ENCODE peak calls at places on chromosome 16, in nine cellular contexts. D is heart right ventricle, Y is cardiac muscle cell, F is hepatocyte, P is stomach, J is sigmoid colon, K is brain microvascular endothelial cell, U is Panc1, I is spleen. E is an unnamed sample.

GRCh38 chr16:12529582-12529981 is 274.1 kb downstream of the CPPED1 start:
- DNase-seq in D (no peak), Y (no peak), F (no peak), P (no peak), J (no peak), K (no peak), U (no peak), I (no peak), E (no peak)

GRCh38 chr16:19884611-19885455 is at the start of gene GPRC5B:
- DNase-seq in D (peak; percentile 53), Y (peak; percentile 58), F (peak; percentile 84), P (peak; percentile 60), J (peak; percentile 77), K (no peak), U (no peak), I (peak; percentile 81), E (peak; percentile 94)

GRCh38 chr16:397135-397661 is at the start of gene NME4:
- DNase-seq in D (no peak), Y (peak; percentile 62), F (peak; percentile 73), P (no peak), J (peak; percentile 72), K (no peak), U (no peak), I (peak; percentile 87), E (peak; percentile 95)

GRCh38 chr16:53530741-53531140 is 27.7 kb upstream of the AKTIP start:
- DNase-seq in D (no peak), Y (no peak), F (no peak), P (no peak), J (no peak), K (no peak), U (no peak), I (no peak), E (no peak)

GRCh38 chr16:89143911-89144675 is 27.5 kb upstream of the CDH15 start:
- DNase-seq in D (no peak), Y (no peak), F (no peak), P (no peak), J (no peak), K (no peak), U (no peak), I (peak; percentile 48), E (no peak)

GRCh38 chr16:81179219-81179618 is 59.3 kb upstream of the BCO1 start:
- DNase-seq in D (no peak), Y (no peak), F (no peak), P (no peak), J (no peak), K (no peak), U (no peak), I (no peak), E (no peak)

GRCh38 chr16:5971106-5971505 is 873.5 kb upstream of the EEF2KMT start:
- DNase-seq in D (no peak), Y (no peak), F (no peak), P (no peak), J (no peak), K (no peak), U (no peak), I (no peak), E (no peak)

GRCh38 chr16:56950881-56951771 is 10.6 kb upstream of the CETP start:
- DNase-seq in D (peak; percentile 26), Y (peak; percentile 70), F (peak; percentile 67), P (peak; percentile 70), J (peak; percentile 75), K (peak; percentile 54), U (no peak), I (peak; percentile 85), E (peak; percentile 86)

GRCh38 chr16:8032406-8032805 is 557.9 kb downstream of the TMEM114 start:
- DNase-seq in D (no peak), Y (no peak), F (no peak), P (no peak), J (no peak), K (no peak), U (no peak), I (no peak), E (no peak)

GRCh38 chr16:59887856-59888255 is 1153.7 kb upstream of the GOT2 start:
- DNase-seq in D (no peak), Y (no peak), F (no peak), P (no peak), J (no peak), K (no peak), U (no peak), I (no peak), E (no peak)

GRCh38 chr16:47142469-47143328 is 1.0 kb downstream of the NETO2 start:
- DNase-seq in D (peak; percentile 11), Y (peak; percentile 50), F (peak; percentile 56), P (peak; percentile 29), J (no peak), K (peak; percentile 14), U (no peak), I (peak; percentile 84), E (peak; percentile 67)

GRCh38 chr16:48619547-48619946 is 9.6 kb upstream of the N4BP1 start:
- DNase-seq in D (no peak), Y (no peak), F (no peak), P (no peak), J (peak; percentile 35), K (no peak), U (no peak), I (no peak), E (no peak)

GRCh38 chr16:89785523-89786155 is 30.8 kb downstream of the FANCA start:
- DNase-seq in D (no peak), Y (no peak), F (no peak), P (no peak), J (no peak), K (no peak), U (no peak), I (no peak), E (no peak)

GRCh38 chr16:69194488-69194887 is 7.5 kb downstream of the SNTB2 start:
- DNase-seq in D (no peak), Y (no peak), F (no peak), P (no peak), J (peak; percentile 61), K (no peak), U (no peak), I (no peak), E (no peak)

GRCh38 chr16:15765880-15766279 is 90.9 kb downstream of the MYH11 start:
- DNase-seq in D (peak; percentile 52), Y (peak; percentile 35), F (peak; percentile 56), P (no peak), J (no peak), K (peak; percentile 45), U (peak; percentile 36), I (no peak), E (peak; percentile 62)

GRCh38 chr16:89456412-89456811 is 33.9 kb downstream of the ANKRD11 start:
- DNase-seq in D (no peak), Y (no peak), F (no peak), P (no peak), J (no peak), K (no peak), U (no peak), I (no peak), E (no peak)

GRCh38 chr16:57127836-57128235 is 35.5 kb downstream of the CPNE2 start:
- DNase-seq in D (no peak), Y (no peak), F (no peak), P (no peak), J (no peak), K (no peak), U (no peak), I (no peak), E (no peak)

GRCh38 chr16:83068686-83069085 is 441.9 kb downstream of the CDH13 start:
- DNase-seq in D (peak; percentile 4), Y (peak; percentile 74), F (no peak), P (no peak), J (no peak), K (peak; percentile 49), U (no peak), I (no peak), E (no peak)

GRCh38 chr16:48824271-48824670 is 214.3 kb upstream of the N4BP1 start:
- DNase-seq in D (no peak), Y (no peak), F (no peak), P (no peak), J (no peak), K (no peak), U (no peak), I (no peak), E (no peak)

GRCh38 chr16:4330277-4330882 is 14.5 kb downstream of the GLIS2 start:
- DNase-seq in D (peak; percentile 84), Y (peak; percentile 80), F (peak; percentile 87), P (peak; percentile 89), J (peak; percentile 91), K (no peak), U (no peak), I (peak; percentile 96), E (peak; percentile 97)

GRCh38 chr16:28320741-28321140 is 28.4 kb downstream of the SBK1 start:
- DNase-seq in D (no peak), Y (no peak), F (no peak), P (no peak), J (no peak), K (no peak), U (no peak), I (no peak), E (no peak)
- H3K36me3 ChIP-seq in D (no peaks in the 10 kb centered on the region), Y (no peaks in the 10 kb centered on the region), F (no peaks in the 10 kb centered on the region), P (no peaks in the 10 kb centered on the region), J (no peaks in the 10 kb centered on the region), K (no peaks in the 10 kb centered on the region), U (no peaks in the 10 kb centered on the region), I (no peaks in the 10 kb centered on the region), E (peaks cover 17% of the 10 kb centered on the region)

GRCh38 chr16:72073831-72074230 is 10.8 kb downstream of the HPR start:
- DNase-seq in D (peak; percentile 70), Y (peak; percentile 66), F (no peak), P (peak; percentile 31), J (no peak), K (no peak), U (no peak), I (no peak), E (no peak)
- H3K4me3 ChIP-seq in D (peak overlapping the region; percentile 34), Y (no peak overlapping the region), F (no peak overlapping the region), P (no peak overlapping the region), J (no peak overlapping the region), K (no peak overlapping the region), U (no peak overlapping the region), I (no peak overlapping the region), E (no peak overlapping the region)

DNA sequence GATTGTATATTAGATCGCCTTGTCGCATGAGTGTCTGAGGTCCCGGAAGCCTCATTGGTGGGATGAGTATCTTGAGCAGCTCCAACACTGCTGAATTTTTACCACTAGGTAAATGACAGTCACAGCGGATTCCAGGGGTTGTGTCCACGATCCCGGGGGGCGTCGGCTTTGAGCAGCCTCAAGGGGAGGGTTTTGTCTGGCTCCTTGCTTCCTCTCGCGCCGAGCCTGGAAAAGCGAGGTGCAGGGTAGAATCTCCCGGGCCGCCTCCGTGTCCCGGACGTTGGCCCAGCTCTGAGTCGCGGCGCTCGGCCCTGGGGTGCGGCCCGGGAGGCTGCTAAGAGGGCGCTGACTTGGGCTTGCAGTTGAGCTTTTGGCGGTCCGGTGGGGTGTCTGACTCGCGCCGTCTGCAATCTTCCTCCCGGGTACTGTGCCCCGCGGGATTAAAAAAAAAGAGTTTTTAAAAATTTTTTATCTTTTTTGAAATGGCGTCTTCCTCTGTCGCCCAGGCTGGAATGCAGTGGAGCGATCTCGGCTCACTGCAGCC is 4.5 kb downstream of the OR1F1 start:
- DNase-seq in D (no peak), Y (no peak), F (no peak), P (no peak), J (no peak), K (no peak), U (no peak), I (no peak), E (peak; percentile 67)
- H3K27me3 ChIP-seq in D (peaks cover 96% of the 10 kb centered on the region), Y (peaks cover 88% of the 10 kb centered on the region), F (peaks cover 59% of the 10 kb centered on the region), P (peaks cover 44% of the 10 kb centered on the region), J (peaks cover 95% of the 10 kb centered on the region), K (no peaks in the 10 kb centered on the region), U (no peaks in the 10 kb centered on the region), I (peaks cover 86% of the 10 kb centered on the region), E (peaks cover 19% of the 10 kb centered on the region)

DNA sequence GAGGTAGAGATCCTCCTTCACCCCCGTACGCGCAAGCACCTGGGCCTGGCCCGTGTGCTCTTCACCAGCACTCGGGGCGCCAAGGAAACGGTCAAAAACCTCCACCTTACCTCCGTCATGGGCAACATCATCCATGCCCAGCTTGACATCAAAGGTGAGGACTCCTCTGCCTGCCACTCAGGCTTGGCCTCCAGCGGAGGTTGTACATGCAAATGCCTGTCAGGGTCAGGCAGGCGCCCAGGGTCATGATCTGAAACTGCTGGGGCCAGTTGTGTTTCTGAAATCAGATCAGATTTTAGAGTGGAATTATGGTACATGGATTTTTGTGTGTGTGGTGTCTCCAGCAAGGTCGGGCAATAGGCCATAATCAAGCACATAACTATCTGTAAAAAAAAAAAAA is 3.8 kb downstream of the SETD1A start:
- DNase-seq in D (no peak), Y (no peak), F (no peak), P (no peak), J (no peak), K (no peak), U (no peak), I (no peak), E (no peak)
- H3K36me3 ChIP-seq in D (no peaks in the 10 kb centered on the region), Y (peaks cover 47% of the 10 kb centered on the region), F (peaks cover 3% of the 10 kb centered on the region), P (peaks cover 73% of the 10 kb centered on the region), J (peaks cover 54% of the 10 kb centered on the region), K (peaks cover 53% of the 10 kb centered on the region), U (peaks cover 26% of the 10 kb centered on the region), I (peaks cover 70% of the 10 kb centered on the region), E (peaks cover 46% of the 10 kb centered on the region)

E was measured in H7.